ENCODE peak calls at places on chromosomes 3 and 15, in six cellular contexts. One of them, this sample, is unnamed.
A peak's percentile ranks its signal among the peaks of the same experiment; 100 is the strongest.

GRCh38 chr3:84318273-84318809 is 640.4 kb upstream of the CADM2 start:
- DNase-seq in aorta: no peak
- DNase-seq in GM23248: no peak
- DNase-seq in pancreas: no peak
- DNase-seq in SK-N-SH: no peak
- DNase-seq in adrenal gland: no peak
- DNase-seq in this sample: no peak

GRCh38 chr3:134992586-134992985 is 197.5 kb downstream of the EPHB1 start:
- DNase-seq in aorta: no peak
- DNase-seq in adrenal gland: no peak
- DNase-seq in GM23248: no peak
- DNase-seq in pancreas: no peak
- DNase-seq in SK-N-SH: no peak
- DNase-seq in this sample: no peak

GRCh38 chr15:82995938-82996337 is 9.9 kb downstream of the RAMAC start:
- DNase-seq in GM23248: peak; percentile 49
- DNase-seq in SK-N-SH: no peak
- DNase-seq in pancreas: no peak
- DNase-seq in adrenal gland: no peak
- DNase-seq in aorta: no peak
- DNase-seq in this sample: no peak

GRCh38 chr15:58471341-58471740 is 39.5 kb downstream of the LIPC start:
- DNase-seq in aorta: no peak
- DNase-seq in SK-N-SH: no peak
- DNase-seq in GM23248: no peak
- DNase-seq in adrenal gland: no peak
- DNase-seq in pancreas: no peak
- DNase-seq in this sample: no peak

GRCh38 chr3:101888653-101889052 is 39.3 kb downstream of the NFKBIZ start:
- DNase-seq in GM23248: no peak
- DNase-seq in adrenal gland: no peak
- DNase-seq in aorta: peak; percentile 62
- DNase-seq in pancreas: no peak
- DNase-seq in SK-N-SH: no peak
- DNase-seq in this sample: no peak

GRCh38 chr15:40029979-40030893 is 8.7 kb downstream of the SRP14 start:
- DNase-seq in GM23248: peak; percentile 56
- DNase-seq in SK-N-SH: no peak
- DNase-seq in aorta: no peak
- DNase-seq in adrenal gland: no peak
- DNase-seq in pancreas: no peak
- DNase-seq in this sample: no peak

GRCh38 chr3:154059798-154060197 is 61.4 kb upstream of the ARHGEF26 start:
- DNase-seq in SK-N-SH: no peak
- DNase-seq in adrenal gland: no peak
- DNase-seq in aorta: no peak
- DNase-seq in pancreas: no peak
- DNase-seq in GM23248: peak; percentile 8
- DNase-seq in this sample: no peak

GRCh38 chr15:31306426-31307269 is 20.0 kb upstream of the KLF13 start:
- DNase-seq in aorta: no peak
- DNase-seq in GM23248: no peak
- DNase-seq in adrenal gland: peak; percentile 32
- DNase-seq in SK-N-SH: no peak
- DNase-seq in pancreas: no peak
- DNase-seq in this sample: no peak

GRCh38 chr15:66065325-66065724 is 188.2 kb downstream of the MEGF11 start:
- DNase-seq in GM23248: no peak
- DNase-seq in SK-N-SH: no peak
- DNase-seq in adrenal gland: no peak
- DNase-seq in pancreas: no peak
- DNase-seq in aorta: no peak
- DNase-seq in this sample: no peak

GRCh38 chr3:98901032-98901464 is 447 bp downstream of the DCBLD2 start:
- DNase-seq in GM23248: peak; percentile 79
- DNase-seq in aorta: peak; percentile 67
- DNase-seq in SK-N-SH: peak; percentile 77
- DNase-seq in adrenal gland: peak; percentile 63
- DNase-seq in pancreas: peak; percentile 53
- DNase-seq in this sample: peak; percentile 48

GRCh38 chr3:110180733-110181132 is 843.4 kb upstream of the DPPA4 start:
- DNase-seq in aorta: no peak
- DNase-seq in pancreas: no peak
- DNase-seq in SK-N-SH: no peak
- DNase-seq in GM23248: peak; percentile 68
- DNase-seq in adrenal gland: no peak
- DNase-seq in this sample: peak; percentile 11

GRCh38 chr3:52265387-52265786 is 13.1 kb downstream of the WDR82 start:
- DNase-seq in adrenal gland: no peak
- DNase-seq in pancreas: no peak
- DNase-seq in GM23248: no peak
- DNase-seq in SK-N-SH: no peak
- DNase-seq in aorta: no peak
- DNase-seq in this sample: no peak

GRCh38 chr15:64285150-64285549 is 70.8 kb downstream of the CSNK1G1 start:
- DNase-seq in pancreas: no peak
- DNase-seq in GM23248: no peak
- DNase-seq in SK-N-SH: no peak
- DNase-seq in adrenal gland: no peak
- DNase-seq in aorta: no peak
- DNase-seq in this sample: no peak

GRCh38 chr3:31732548-31732947 is 199.8 kb downstream of the STT3B start:
- DNase-seq in GM23248: no peak
- DNase-seq in adrenal gland: no peak
- DNase-seq in SK-N-SH: peak; percentile 57
- DNase-seq in aorta: no peak
- DNase-seq in pancreas: no peak
- DNase-seq in this sample: no peak

GRCh38 chr15:40081691-40082194 is 26.9 kb downstream of the BMF start:
- DNase-seq in aorta: peak; percentile 81
- DNase-seq in SK-N-SH: peak; percentile 72
- DNase-seq in adrenal gland: peak; percentile 84
- DNase-seq in GM23248: peak; percentile 80
- DNase-seq in pancreas: peak; percentile 62
- DNase-seq in this sample: peak; percentile 62

GRCh38 chr15:89772933-89773583 is 3.1 kb upstream of the MESP2 start:
- DNase-seq in SK-N-SH: peak; percentile 37
- DNase-seq in GM23248: peak; percentile 42
- DNase-seq in adrenal gland: no peak
- DNase-seq in pancreas: no peak
- DNase-seq in aorta: no peak
- DNase-seq in this sample: no peak

GRCh38 chr15:63107895-63108546 is 13.6 kb upstream of the LACTB start:
- DNase-seq in adrenal gland: no peak
- DNase-seq in aorta: peak; percentile 73
- DNase-seq in SK-N-SH: no peak
- DNase-seq in GM23248: peak; percentile 99
- DNase-seq in pancreas: no peak
- DNase-seq in this sample: peak; percentile 100

GRCh38 chr3:183584246-183584913 is 28.9 kb upstream of the KLHL6 start:
- DNase-seq in GM23248: peak; percentile 58
- DNase-seq in aorta: no peak
- DNase-seq in SK-N-SH: peak; percentile 62
- DNase-seq in adrenal gland: peak; percentile 82
- DNase-seq in pancreas: no peak
- DNase-seq in this sample: peak; percentile 50

GRCh38 chr3:101244212-101244575 is 76.2 kb downstream of the IMPG2 start:
- DNase-seq in aorta: no peak
- DNase-seq in adrenal gland: no peak
- DNase-seq in GM23248: peak; percentile 62
- DNase-seq in SK-N-SH: no peak
- DNase-seq in pancreas: no peak
- DNase-seq in this sample: no peak

GRCh38 chr3:141414141-141414689 is 45.9 kb downstream of the ZBTB38 start:
- DNase-seq in adrenal gland: peak; percentile 64
- DNase-seq in GM23248: peak; percentile 88
- DNase-seq in pancreas: peak; percentile 51
- DNase-seq in SK-N-SH: no peak
- DNase-seq in aorta: peak; percentile 63
- DNase-seq in this sample: no peak

GRCh38 chr3:120417272-120417911 is 33.4 kb downstream of the FSTL1 start:
- DNase-seq in adrenal gland: peak; percentile 97
- DNase-seq in aorta: peak; percentile 95
- DNase-seq in pancreas: peak; percentile 88
- DNase-seq in GM23248: peak; percentile 97
- DNase-seq in SK-N-SH: peak; percentile 89
- DNase-seq in this sample: peak; percentile 98

GRCh38 chr3:197398301-197398878 is 100.0 kb upstream of the DLG1 start:
- DNase-seq in adrenal gland: no peak
- DNase-seq in pancreas: no peak
- DNase-seq in aorta: no peak
- DNase-seq in GM23248: no peak
- DNase-seq in SK-N-SH: peak; percentile 1
- DNase-seq in this sample: no peak

GRCh38 chr15:76150971-76151598 is 91.3 kb downstream of the TMEM266 start:
- DNase-seq in adrenal gland: peak; percentile 76
- DNase-seq in pancreas: peak; percentile 80
- DNase-seq in GM23248: peak; percentile 87
- DNase-seq in aorta: peak; percentile 76
- DNase-seq in SK-N-SH: peak; percentile 89
- DNase-seq in this sample: peak; percentile 61

GRCh38 chr3:4986175-4986610 is 7.0 kb downstream of the BHLHE40 start:
- DNase-seq in pancreas: peak; percentile 29
- DNase-seq in SK-N-SH: no peak
- DNase-seq in aorta: no peak
- DNase-seq in adrenal gland: no peak
- DNase-seq in GM23248: no peak
- DNase-seq in this sample: peak; percentile 78
- H3K4me3 ChIP-seq in pancreas: no peak overlapping the region
- H3K4me3 ChIP-seq in SK-N-SH: peak overlapping the region; percentile 39
- H3K4me3 ChIP-seq in aorta: no peak overlapping the region
- H3K4me3 ChIP-seq in adrenal gland: peak overlapping the region; percentile 24
- H3K4me3 ChIP-seq in GM23248: peak overlapping the region; percentile 64
- H3K4me3 ChIP-seq in this sample: no peak overlapping the region

GRCh38 chr15:51865291-51865690 is 35.8 kb downstream of the TMOD3 start:
- DNase-seq in SK-N-SH: no peak
- DNase-seq in pancreas: no peak
- DNase-seq in GM23248: no peak
- DNase-seq in aorta: no peak
- DNase-seq in adrenal gland: no peak
- DNase-seq in this sample: no peak

GRCh38 chr15:51861557-51862350 is 32.3 kb downstream of the TMOD3 start:
- DNase-seq in adrenal gland: no peak
- DNase-seq in GM23248: no peak
- DNase-seq in aorta: no peak
- DNase-seq in pancreas: no peak
- DNase-seq in SK-N-SH: no peak
- DNase-seq in this sample: no peak

GRCh38 chr15:51866161-51866560 is 36.7 kb downstream of the TMOD3 start:
- DNase-seq in GM23248: no peak
- DNase-seq in aorta: no peak
- DNase-seq in adrenal gland: no peak
- DNase-seq in SK-N-SH: no peak
- DNase-seq in pancreas: no peak
- DNase-seq in this sample: no peak

GRCh38 chr15:51864408-51865056 is 35.1 kb downstream of the TMOD3 start:
- DNase-seq in aorta: no peak
- DNase-seq in GM23248: peak; percentile 25
- DNase-seq in adrenal gland: no peak
- DNase-seq in SK-N-SH: no peak
- DNase-seq in pancreas: no peak
- DNase-seq in this sample: no peak

DNA sequence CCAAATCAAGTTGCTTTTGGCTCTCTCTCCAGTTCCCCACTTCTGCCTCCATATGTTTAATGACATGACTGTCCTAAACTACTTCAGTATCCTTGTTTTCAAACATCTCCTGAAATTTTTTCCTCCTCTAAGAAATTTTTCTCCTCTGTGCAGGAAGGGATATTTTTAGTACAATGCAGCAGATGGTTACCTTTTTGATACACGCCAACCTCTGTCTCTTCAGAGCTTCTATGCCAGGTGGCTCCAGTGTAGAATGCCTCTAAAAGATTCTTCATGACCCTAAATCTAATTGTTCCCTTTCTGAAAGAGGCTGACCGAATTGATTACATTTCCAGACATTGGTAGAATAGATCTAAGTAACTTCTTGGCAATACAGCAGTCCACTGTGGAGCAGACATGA is 33.7 kb downstream of the TMOD3 start:
- DNase-seq in adrenal gland: no peak
- DNase-seq in SK-N-SH: no peak
- DNase-seq in GM23248: no peak
- DNase-seq in pancreas: no peak
- DNase-seq in aorta: no peak
- DNase-seq in this sample: no peak
- H3K36me3 ChIP-seq in adrenal gland: peaks cover 13% of the 10 kb centered on the region
- H3K36me3 ChIP-seq in SK-N-SH: peaks cover 15% of the 10 kb centered on the region
- H3K36me3 ChIP-seq in GM23248: peaks cover 29% of the 10 kb centered on the region
- H3K36me3 ChIP-seq in pancreas: peaks cover 6% of the 10 kb centered on the region
- H3K36me3 ChIP-seq in aorta: peaks cover 3% of the 10 kb centered on the region
- H3K36me3 ChIP-seq in this sample: peaks cover 3% of the 10 kb centered on the region

GRCh38 chr3:105867690-105868449 is 942 bp downstream of the CBLB start:
- DNase-seq in pancreas: no peak
- DNase-seq in SK-N-SH: no peak
- DNase-seq in adrenal gland: no peak
- DNase-seq in GM23248: peak; percentile 32
- DNase-seq in aorta: no peak
- DNase-seq in this sample: peak; percentile 7

GRCh38 chr3:105866656-105867653 is 1.9 kb downstream of the CBLB start:
- DNase-seq in adrenal gland: peak; percentile 15
- DNase-seq in GM23248: peak; percentile 72
- DNase-seq in pancreas: no peak
- DNase-seq in aorta: no peak
- DNase-seq in SK-N-SH: no peak
- DNase-seq in this sample: peak; percentile 53

GRCh38 chr3:105863608-105864007 is 5.2 kb downstream of the CBLB start:
- DNase-seq in GM23248: no peak
- DNase-seq in pancreas: no peak
- DNase-seq in adrenal gland: no peak
- DNase-seq in SK-N-SH: no peak
- DNase-seq in aorta: no peak
- DNase-seq in this sample: no peak

GRCh38 chr3:105865016-105865623 is 3.7 kb downstream of the CBLB start:
- DNase-seq in pancreas: no peak
- DNase-seq in adrenal gland: no peak
- DNase-seq in aorta: no peak
- DNase-seq in SK-N-SH: no peak
- DNase-seq in GM23248: no peak
- DNase-seq in this sample: no peak

DNA sequence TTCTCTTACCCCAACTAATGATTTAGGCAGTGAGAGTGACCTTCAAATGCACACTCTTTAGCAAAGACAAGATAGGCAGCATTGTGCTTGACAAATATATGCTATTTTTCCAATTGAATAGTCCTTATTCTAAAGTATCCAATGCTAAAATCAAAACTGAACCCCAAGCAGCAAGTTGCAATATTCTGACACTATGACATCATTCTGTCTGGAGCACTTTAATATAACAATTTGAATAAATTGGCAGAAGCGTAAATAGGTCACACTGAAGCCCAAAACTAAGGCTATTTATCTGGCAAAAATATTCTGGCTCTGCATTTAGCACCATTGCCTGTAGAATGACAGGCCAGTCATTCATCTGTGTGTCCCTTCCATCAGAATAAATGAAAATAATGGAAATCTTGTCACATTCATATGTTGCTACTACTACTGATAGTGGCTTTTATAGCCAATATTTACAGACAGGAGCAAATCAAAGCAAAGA is 2.9 kb downstream of the CBLB start:
- DNase-seq in adrenal gland: no peak
- DNase-seq in aorta: no peak
- DNase-seq in GM23248: peak; percentile 44
- DNase-seq in SK-N-SH: no peak
- DNase-seq in pancreas: no peak
- DNase-seq in this sample: no peak
- H3K4me3 ChIP-seq in adrenal gland: no peak overlapping the region
- H3K4me3 ChIP-seq in aorta: peak overlapping the region; percentile 94
- H3K4me3 ChIP-seq in GM23248: peak overlapping the region; percentile 90
- H3K4me3 ChIP-seq in SK-N-SH: no peak overlapping the region
- H3K4me3 ChIP-seq in pancreas: no peak overlapping the region
- H3K4me3 ChIP-seq in this sample: peak overlapping the region; percentile 87

GRCh38 chr3:185920168-185920567 is 17.6 kb downstream of the TRA2B start:
- DNase-seq in GM23248: no peak
- DNase-seq in aorta: no peak
- DNase-seq in adrenal gland: no peak
- DNase-seq in pancreas: no peak
- DNase-seq in SK-N-SH: no peak
- DNase-seq in this sample: no peak
- H3K36me3 ChIP-seq in GM23248: peaks cover 99% of the 10 kb centered on the region
- H3K36me3 ChIP-seq in aorta: peaks cover 5% of the 10 kb centered on the region
- H3K36me3 ChIP-seq in adrenal gland: peaks cover 100% of the 10 kb centered on the region
- H3K36me3 ChIP-seq in pancreas: peaks cover 74% of the 10 kb centered on the region
- H3K36me3 ChIP-seq in SK-N-SH: peaks cover 97% of the 10 kb centered on the region
- H3K36me3 ChIP-seq in this sample: peaks cover 96% of the 10 kb centered on the region

This sample was measured in brain microvascular endothelial cell.